ENCODE peak calls at places on chromosome 7, in four cellular contexts. One of them, this sample, is unnamed.

GRCh38 chr7:155220881-155221280 is 76.8 kb upstream of the INSIG1 start:
- DNase-seq in progenitor cell of endocrine pancreas: no peak
- DNase-seq in GM20000: no peak
- DNase-seq in HFFc6: no peak
- DNase-seq in this sample: no peak

GRCh38 chr7:93728292-93728691 is 153.8 kb upstream of the CALCR start:
- DNase-seq in GM20000: no peak
- DNase-seq in progenitor cell of endocrine pancreas: no peak
- DNase-seq in HFFc6: no peak
- DNase-seq in this sample: no peak

GRCh38 chr7:71408276-71408675 is 276.3 kb downstream of the GALNT17 start:
- DNase-seq in HFFc6: no peak
- DNase-seq in GM20000: no peak
- DNase-seq in progenitor cell of endocrine pancreas: no peak
- DNase-seq in this sample: no peak

GRCh38 chr7:69624431-69624830 is 26.2 kb downstream of the AUTS2 start:
- DNase-seq in HFFc6: no peak
- DNase-seq in GM20000: no peak
- DNase-seq in progenitor cell of endocrine pancreas: no peak
- DNase-seq in this sample: no peak

GRCh38 chr7:40009301-40009700 is 59.2 kb downstream of the CDK13 start:
- DNase-seq in HFFc6: no peak
- DNase-seq in progenitor cell of endocrine pancreas: no peak
- DNase-seq in GM20000: no peak
- DNase-seq in this sample: no peak

GRCh38 chr7:24381919-24382505 is 98.0 kb downstream of the NPY start:
- DNase-seq in HFFc6: peak; percentile 3
- DNase-seq in GM20000: peak; percentile 57
- DNase-seq in progenitor cell of endocrine pancreas: no peak
- DNase-seq in this sample: no peak

GRCh38 chr7:111362660-111363059 is 199.6 kb downstream of the IMMP2L start:
- DNase-seq in HFFc6: peak; percentile 48
- DNase-seq in GM20000: no peak
- DNase-seq in progenitor cell of endocrine pancreas: no peak
- DNase-seq in this sample: no peak

GRCh38 chr7:130906575-130906974 is 172.6 kb upstream of the KLF14 start:
- DNase-seq in HFFc6: no peak
- DNase-seq in GM20000: no peak
- DNase-seq in progenitor cell of endocrine pancreas: no peak
- DNase-seq in this sample: no peak

GRCh38 chr7:18352339-18353255 is 143.0 kb upstream of the HDAC9 start:
- DNase-seq in HFFc6: peak; percentile 69
- DNase-seq in progenitor cell of endocrine pancreas: peak; percentile 19
- DNase-seq in GM20000: peak; percentile 30
- DNase-seq in this sample: peak; percentile 45

GRCh38 chr7:30164567-30164966 is 29.8 kb downstream of the MTURN start:
- DNase-seq in GM20000: peak; percentile 52
- DNase-seq in progenitor cell of endocrine pancreas: no peak
- DNase-seq in HFFc6: peak; percentile 60
- DNase-seq in this sample: no peak

GRCh38 chr7:5997210-5997808 is 11.5 kb downstream of the PMS2 start:
- DNase-seq in progenitor cell of endocrine pancreas: no peak
- DNase-seq in HFFc6: peak; percentile 49
- DNase-seq in GM20000: peak; percentile 48
- DNase-seq in this sample: no peak

GRCh38 chr7:35967366-35968139 is 166.7 kb downstream of the SEPTIN7 start:
- DNase-seq in progenitor cell of endocrine pancreas: no peak
- DNase-seq in GM20000: no peak
- DNase-seq in HFFc6: no peak
- DNase-seq in this sample: no peak

GRCh38 chr7:3233301-3233700 is 67.8 kb upstream of the SDK1 start:
- DNase-seq in progenitor cell of endocrine pancreas: no peak
- DNase-seq in HFFc6: no peak
- DNase-seq in GM20000: no peak
- DNase-seq in this sample: no peak

GRCh38 chr7:27693794-27694193 is 31.1 kb upstream of the HIBADH start:
- DNase-seq in HFFc6: no peak
- DNase-seq in progenitor cell of endocrine pancreas: no peak
- DNase-seq in GM20000: no peak
- DNase-seq in this sample: no peak

GRCh38 chr7:91230100-91230499 is 34.1 kb upstream of the FZD1 start:
- DNase-seq in GM20000: no peak
- DNase-seq in HFFc6: no peak
- DNase-seq in progenitor cell of endocrine pancreas: no peak
- DNase-seq in this sample: no peak

GRCh38 chr7:104814671-104815400 is 199.2 kb upstream of the KMT2E start:
- DNase-seq in HFFc6: no peak
- DNase-seq in progenitor cell of endocrine pancreas: no peak
- DNase-seq in GM20000: no peak
- DNase-seq in this sample: no peak

GRCh38 chr7:127588697-127589482 is 679 bp downstream of the ARF5 start:
- DNase-seq in GM20000: peak; percentile 60
- DNase-seq in progenitor cell of endocrine pancreas: peak; percentile 52
- DNase-seq in HFFc6: peak; percentile 20
- DNase-seq in this sample: peak; percentile 56
- TF ChIP-seq CTCF in GM20000: peak; percentile 51
- TF ChIP-seq CTCF in progenitor cell of endocrine pancreas: peak; percentile 63
- TF ChIP-seq CTCF in HFFc6: peak; percentile 74
- TF ChIP-seq CTCF in this sample: peak; percentile 57

GRCh38 chr7:26399747-26400146 is 108.1 kb downstream of the SNX10 start:
- DNase-seq in GM20000: no peak
- DNase-seq in HFFc6: no peak
- DNase-seq in progenitor cell of endocrine pancreas: no peak
- DNase-seq in this sample: no peak

GRCh38 chr7:26397326-26397725 is 105.7 kb downstream of the SNX10 start:
- DNase-seq in HFFc6: no peak
- DNase-seq in GM20000: no peak
- DNase-seq in progenitor cell of endocrine pancreas: no peak
- DNase-seq in this sample: no peak

GRCh38 chr7:26398436-26399308 is 107.0 kb downstream of the SNX10 start:
- DNase-seq in progenitor cell of endocrine pancreas: peak; percentile 51
- DNase-seq in GM20000: peak; percentile 92
- DNase-seq in HFFc6: no peak
- DNase-seq in this sample: peak; percentile 61

GRCh38 chr7:26399309-26399610 is 107.6 kb downstream of the SNX10 start:
- DNase-seq in GM20000: no peak
- DNase-seq in progenitor cell of endocrine pancreas: no peak
- DNase-seq in HFFc6: peak; percentile 16
- DNase-seq in this sample: peak; percentile 24

DNA sequence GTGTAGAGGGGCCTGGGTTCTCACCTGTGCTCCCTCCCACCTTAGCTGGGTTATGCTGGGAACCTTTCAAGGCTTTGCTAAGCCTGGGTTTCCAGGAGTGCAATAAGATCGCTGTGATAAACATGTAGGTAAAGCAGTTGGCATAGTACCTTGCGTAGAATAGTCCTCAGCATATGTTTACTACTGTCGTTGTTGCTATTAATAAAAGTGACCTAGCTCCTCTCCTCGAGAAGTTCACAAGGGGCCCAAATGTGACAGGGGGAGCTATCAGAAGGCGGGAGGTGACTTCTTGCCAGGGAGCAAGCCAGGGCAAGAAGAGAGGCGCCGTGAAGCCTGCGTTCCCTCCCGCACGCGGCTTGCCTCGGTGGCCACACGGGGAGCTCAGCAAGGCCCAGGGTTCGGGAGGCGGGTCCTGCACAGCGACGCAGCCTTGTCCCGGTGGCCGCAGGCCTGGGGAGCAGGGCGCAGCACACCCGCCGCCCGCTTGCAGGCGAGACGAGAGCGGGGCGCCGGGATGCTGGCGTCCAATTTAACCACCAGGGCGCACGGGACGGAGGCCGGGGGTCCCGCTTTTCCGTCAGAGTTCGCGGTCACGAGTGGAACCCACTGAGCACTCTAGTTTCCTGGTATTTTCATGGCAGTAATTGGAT is 106.2 kb downstream of the SNX10 start:
- DNase-seq in progenitor cell of endocrine pancreas: peak; percentile 32
- DNase-seq in HFFc6: no peak
- DNase-seq in GM20000: peak; percentile 51
- DNase-seq in this sample: peak; percentile 41
- TF ChIP-seq CTCF in progenitor cell of endocrine pancreas: peak; percentile 32
- TF ChIP-seq CTCF in HFFc6: no peak
- TF ChIP-seq CTCF in GM20000: no peak
- TF ChIP-seq CTCF in this sample: peak; percentile 40

GRCh38 chr7:129401968-129402860 is 32.0 kb upstream of the STRIP2 start:
- DNase-seq in progenitor cell of endocrine pancreas: no peak
- DNase-seq in HFFc6: no peak
- DNase-seq in GM20000: peak; percentile 13
- DNase-seq in this sample: no peak
- TF ChIP-seq CTCF in progenitor cell of endocrine pancreas: no peak
- TF ChIP-seq CTCF in HFFc6: peak; percentile 30
- TF ChIP-seq CTCF in GM20000: no peak
- TF ChIP-seq CTCF in this sample: no peak

GRCh38 chr7:157974678-157975230 is 612.9 kb downstream of the PTPRN2 start:
- DNase-seq in GM20000: no peak
- DNase-seq in HFFc6: no peak
- DNase-seq in progenitor cell of endocrine pancreas: no peak
- DNase-seq in this sample: no peak
- TF ChIP-seq CTCF in GM20000: no peak
- TF ChIP-seq CTCF in HFFc6: no peak
- TF ChIP-seq CTCF in progenitor cell of endocrine pancreas: no peak
- TF ChIP-seq CTCF in this sample: no peak

DNA sequence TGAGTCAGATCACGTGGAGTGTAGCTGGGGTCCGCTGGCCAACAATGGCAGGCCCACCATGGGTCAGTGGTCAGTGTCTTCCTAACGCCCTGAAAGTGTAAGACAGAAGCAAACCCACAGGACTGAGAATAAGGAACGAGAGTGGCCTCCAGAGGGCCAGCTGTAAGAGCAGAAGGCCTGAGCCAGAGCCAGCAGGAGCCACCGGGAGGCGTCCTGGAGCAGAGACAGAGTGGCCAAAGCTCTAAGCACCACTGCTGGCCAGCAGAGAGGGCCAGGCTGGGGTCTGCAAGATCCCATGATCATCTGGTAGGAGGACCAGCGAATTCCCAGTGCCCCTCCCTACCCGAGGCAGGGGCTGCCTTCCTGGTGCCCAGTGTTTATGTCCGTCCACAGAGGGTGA is 9.2 kb downstream of the CCDC201 start:
- DNase-seq in GM20000: no peak
- DNase-seq in progenitor cell of endocrine pancreas: no peak
- DNase-seq in HFFc6: no peak
- DNase-seq in this sample: no peak
- TF ChIP-seq CTCF in GM20000: no peak
- TF ChIP-seq CTCF in progenitor cell of endocrine pancreas: peak; percentile 38
- TF ChIP-seq CTCF in HFFc6: peak; percentile 53
- TF ChIP-seq CTCF in this sample: peak; percentile 25